ENCODE peak calls at places on chromosome 22, in seven cellular contexts. Y is ovary, Z is AG04449, T is colonic mucosa, C is transverse colon, J is body of pancreas, S is AG10803. W is an unnamed sample.
A peak's percentile ranks its signal among the peaks of the same experiment; 100 is the strongest.

GRCh38 chr22:36386351-36386899 is 1.3 kb downstream of the MYH9 start:
- DNase-seq in Y (no peak), Z (no peak), T (peak; percentile 71), C (peak; percentile 69), J (no peak), S (no peak), W (no peak)

GRCh38 chr22:41488596-41489385 is 19.9 kb downstream of the ACO2 start:
- DNase-seq in Y (no peak), Z (no peak), T (no peak), C (no peak), J (no peak), S (no peak), W (no peak)

GRCh38 chr22:30245181-30245984 is 1.2 kb downstream of the LIF start:
- DNase-seq in Y (no peak), Z (no peak), T (peak; percentile 79), C (peak; percentile 56), J (no peak), S (no peak), W (no peak)

GRCh38 chr22:18925368-18926064 is 10.6 kb downstream of the PRODH start:
- DNase-seq in Y (no peak), Z (no peak), T (no peak), C (no peak), J (no peak), S (no peak), W (no peak)

GRCh38 chr22:36775589-36775965 is 342 bp downstream of the IFT27 start:
- DNase-seq in Y (peak; percentile 54), Z (no peak), T (peak; percentile 50), C (peak; percentile 41), J (peak; percentile 53), S (peak; percentile 5), W (no peak)

GRCh38 chr22:38981005-38981658 is 1.0 kb upstream of the APOBEC3B start:
- DNase-seq in Y (peak; percentile 59), Z (no peak), T (peak; percentile 55), C (peak; percentile 54), J (peak; percentile 73), S (peak; percentile 8), W (no peak)

GRCh38 chr22:39494471-39495120 is 7.5 kb upstream of the MIEF1 start:
- DNase-seq in Y (no peak), Z (no peak), T (no peak), C (no peak), J (no peak), S (peak; percentile 37), W (no peak)

GRCh38 chr22:41987276-41987675 is 11.3 kb upstream of the WBP2NL start:
- DNase-seq in Y (no peak), Z (no peak), T (no peak), C (no peak), J (no peak), S (no peak), W (no peak)

GRCh38 chr22:39932918-39933649 is 27.1 kb upstream of the TMA7B start:
- DNase-seq in Y (no peak), Z (no peak), T (peak; percentile 60), C (peak; percentile 61), J (peak; percentile 52), S (peak; percentile 5), W (no peak)

GRCh38 chr22:36201630-36202312 is at the start of gene APOL4:
- DNase-seq in Y (peak; percentile 86), Z (no peak), T (peak; percentile 73), C (peak; percentile 66), J (peak; percentile 53), S (peak; percentile 60), W (peak; percentile 18)

GRCh38 chr22:37453696-37454095 is 26.4 kb upstream of the ELFN2 start:
- DNase-seq in Y (no peak), Z (no peak), T (no peak), C (no peak), J (no peak), S (no peak), W (no peak)

GRCh38 chr22:36443198-36443770 is 38.2 kb downstream of the TXN2 start:
- DNase-seq in Y (no peak), Z (no peak), T (no peak), C (no peak), J (no peak), S (peak; percentile 41), W (no peak)

GRCh38 chr22:37182101-37182948 is 5.7 kb downstream of the C1QTNF6 start:
- DNase-seq in Y (no peak), Z (no peak), T (no peak), C (no peak), J (no peak), S (no peak), W (no peak)

GRCh38 chr22:42436402-42436801 is 4.2 kb upstream of the NFAM1 start:
- DNase-seq in Y (no peak), Z (no peak), T (no peak), C (no peak), J (no peak), S (no peak), W (no peak)

GRCh38 chr22:40345801-40346177 is 511 bp upstream of the ADSL start:
- DNase-seq in Y (no peak), Z (no peak), T (peak; percentile 63), C (peak; percentile 67), J (peak; percentile 22), S (peak; percentile 33), W (no peak)

GRCh38 chr22:41684194-41684593 is 4.5 kb downstream of the SNU13 start:
- DNase-seq in Y (no peak), Z (no peak), T (no peak), C (no peak), J (no peak), S (no peak), W (no peak)

GRCh38 chr22:43301866-43302265 is 41.3 kb downstream of the SCUBE1 start:
- DNase-seq in Y (no peak), Z (no peak), T (no peak), C (no peak), J (no peak), S (no peak), W (no peak)

GRCh38 chr22:37237371-37238268 is 6.4 kb downstream of the RAC2 start:
- DNase-seq in Y (no peak), Z (no peak), T (no peak), C (peak; percentile 4), J (no peak), S (peak; percentile 51), W (peak; percentile 32)

GRCh38 chr22:33325232-33326004 is 267.2 kb upstream of the SYN3 start:
- DNase-seq in Y (no peak), Z (no peak), T (peak; percentile 27), C (no peak), J (no peak), S (no peak), W (no peak)

GRCh38 chr22:21796863-21797262 is 61.3 kb upstream of the YPEL1 start:
- DNase-seq in Y (no peak), Z (no peak), T (no peak), C (no peak), J (no peak), S (no peak), W (no peak)

GRCh38 chr22:46012182-46012880 is 35.4 kb upstream of the WNT7B start:
- DNase-seq in Y (no peak), Z (no peak), T (no peak), C (peak; percentile 8), J (no peak), S (no peak), W (no peak)

GRCh38 chr22:41532908-41533825 is 11.1 kb downstream of the POLR3H start:
- DNase-seq in Y (peak; percentile 83), Z (no peak), T (peak; percentile 78), C (peak; percentile 82), J (peak; percentile 79), S (peak; percentile 55), W (peak; percentile 27)

GRCh38 chr22:39209756-39210155 is 35.0 kb downstream of the PDGFB start:
- DNase-seq in Y (no peak), Z (no peak), T (no peak), C (no peak), J (no peak), S (no peak), W (no peak)

GRCh38 chr22:37266581-37267127 is 15.7 kb upstream of the CYTH4 start:
- DNase-seq in Y (no peak), Z (no peak), T (no peak), C (no peak), J (no peak), S (no peak), W (no peak)

GRCh38 chr22:39251762-39252460 is 7.1 kb upstream of the PDGFB start:
- DNase-seq in Y (no peak), Z (no peak), T (no peak), C (no peak), J (peak; percentile 33), S (no peak), W (no peak)

GRCh38 chr22:31615940-31616314 is 46.1 kb downstream of the PISD start:
- DNase-seq in Y (no peak), Z (no peak), T (no peak), C (no peak), J (no peak), S (no peak), W (no peak)

GRCh38 chr22:31614781-31615480 is 47.1 kb downstream of the PISD start:
- DNase-seq in Y (no peak), Z (no peak), T (no peak), C (no peak), J (no peak), S (no peak), W (no peak)

GRCh38 chr22:31615481-31615840 is 46.6 kb downstream of the PISD start:
- DNase-seq in Y (no peak), Z (no peak), T (no peak), C (no peak), J (no peak), S (no peak), W (no peak)

GRCh38 chr22:31618057-31618456 is 44.0 kb downstream of the PISD start:
- DNase-seq in Y (no peak), Z (no peak), T (peak; percentile 43), C (no peak), J (no peak), S (no peak), W (no peak)

GRCh38 chr22:31616315-31616980 is 45.6 kb downstream of the PISD start:
- DNase-seq in Y (no peak), Z (no peak), T (no peak), C (no peak), J (no peak), S (no peak), W (no peak)
- TF ChIP-seq CTCF in Y (no peak), Z (no peak), T (no peak), C (no peak), J (no peak), S (no peak), W (no peak)

GRCh38 chr22:23184764-23185113 is 4.4 kb downstream of the BCR start:
- DNase-seq in Y (no peak), Z (no peak), T (no peak), C (no peak), J (no peak), S (no peak), W (no peak)
- H3K4me3 ChIP-seq in Y (no peak overlapping the region), Z (no peak overlapping the region), T (no peak overlapping the region), C (no peak overlapping the region), J (no peak overlapping the region), S (no peak overlapping the region), W (no peak overlapping the region)

GRCh38 chr22:27032121-27032761 is 374.9 kb downstream of the MIAT start:
- DNase-seq in Y (peak; percentile 53), Z (no peak), T (no peak), C (no peak), J (peak; percentile 13), S (no peak), W (no peak)
- TF ChIP-seq CTCF in Y (no peak), Z (peak; percentile 15), T (no peak), C (no peak), J (peak; percentile 18), S (peak; percentile 33), W (peak; percentile 40)

GRCh38 chr22:27933186-27933983 is 14.3 kb upstream of the PITPNB start:
- DNase-seq in Y (no peak), Z (no peak), T (no peak), C (no peak), J (no peak), S (no peak), W (no peak)
- H3K4me3 ChIP-seq in Y (no peak overlapping the region), Z (no peak overlapping the region), T (no peak overlapping the region), C (no peak overlapping the region), J (peak overlapping the region; percentile 14), S (no peak overlapping the region), W (no peak overlapping the region)

W was measured in astrocyte of the cerebellum.